ENCODE peak calls at places on chromosomes 6 and 20, in nine cellular contexts. E is psoas muscle; J is AG08396; K is lung; U is left cardiac atrium; C is GM13976; S is RCC 7860; F is mesendoderm; D is effector CD4-positive, alpha-beta T cell. M is an unnamed sample.

GRCh38 chr6:42929928-42930360 is 664 bp downstream of the CNPY3 start:
- DNase-seq in S (peak), J (peak), E (no peak), C (peak), D (peak), U (peak), F (no peak), K (peak), M (peak)

GRCh38 chr6:89492025-89492640 is 59.2 kb downstream of the ANKRD6 start:
- DNase-seq in C (no peak), J (no peak), D (no peak), S (no peak), U (no peak), E (no peak), K (no peak), F (no peak), M (no peak)

GRCh38 chr6:44024597-44025219 is 102.5 kb downstream of the MRPL14 start:
- DNase-seq in F (no peak), K (no peak), J (no peak), C (no peak), E (no peak), U (no peak), S (peak), D (no peak), M (no peak)

GRCh38 chr6:169171951-169172350 is 81.7 kb downstream of the THBS2 start:
- DNase-seq in K (peak), J (peak), E (no peak), C (no peak), S (no peak), D (no peak), F (no peak), U (no peak), M (no peak)

GRCh38 chr20:58571942-58572666 is 56.9 kb upstream of the APCDD1L start:
- DNase-seq in S (no peak), F (no peak), K (no peak), E (no peak), U (no peak), D (no peak), C (no peak), J (peak), M (no peak)

GRCh38 chr6:32177182-32177787 is 920 bp upstream of the RNF5 start:
- DNase-seq in S (peak), U (no peak), E (no peak), F (no peak), D (no peak), C (no peak), K (no peak), J (no peak), M (no peak)

GRCh38 chr20:63056236-63057132 is 49.7 kb upstream of the BHLHE23 start:
- DNase-seq in U (peak), S (no peak), D (peak), F (peak), E (peak), C (peak), J (peak), K (no peak), M (peak)

GRCh38 chr20:13492001-13492480 is 146.7 kb downstream of the TASP1 start:
- DNase-seq in F (peak), U (peak), S (no peak), K (peak), E (peak), D (no peak), J (peak), C (no peak), M (no peak)

GRCh38 chr6:9456241-9456658 is 958.6 kb downstream of the TFAP2A start:
- DNase-seq in S (no peak), C (no peak), U (no peak), E (no peak), J (no peak), K (no peak), F (peak), D (no peak), M (no peak)

GRCh38 chr20:23782366-23782983 is 31.7 kb upstream of the CST1 start:
- DNase-seq in E (no peak), U (no peak), J (peak), D (no peak), C (no peak), S (no peak), F (peak), K (no peak), M (no peak)

GRCh38 chr20:56779452-56780143 is 150.5 kb downstream of the TFAP2C start:
- DNase-seq in K (no peak), D (no peak), U (no peak), J (no peak), F (peak), C (no peak), S (no peak), E (no peak), M (no peak)

GRCh38 chr20:37273988-37274387 is 12.4 kb upstream of the GHRH start:
- DNase-seq in F (no peak), K (no peak), S (no peak), U (no peak), D (no peak), C (no peak), J (no peak), E (no peak), M (no peak)

GRCh38 chr20:3755814-3756480 is 11.6 kb downstream of the ADISSP start:
- DNase-seq in J (no peak), S (no peak), K (no peak), E (no peak), D (no peak), F (no peak), U (no peak), C (no peak), M (no peak)

GRCh38 chr20:56839791-56840190 is 210.7 kb downstream of the TFAP2C start:
- DNase-seq in J (no peak), C (no peak), E (no peak), U (no peak), K (no peak), D (no peak), F (no peak), S (no peak), M (no peak)

GRCh38 chr6:11766056-11766455 is 12.5 kb downstream of the ADTRP start:
- DNase-seq in U (no peak), K (no peak), E (no peak), C (no peak), J (no peak), D (no peak), S (peak), F (no peak), M (no peak)

GRCh38 chr6:148440877-148441453 is 98.3 kb downstream of the SASH1 start:
- DNase-seq in F (peak), C (no peak), D (no peak), J (peak), U (peak), S (peak), E (peak), K (peak), M (peak)

GRCh38 chr20:38172344-38172743 is 7.3 kb upstream of the TGM2 start:
- DNase-seq in C (no peak), J (no peak), F (no peak), D (no peak), E (no peak), U (no peak), K (no peak), S (peak), M (no peak)

GRCh38 chr20:16078172-16078898 is 494.9 kb downstream of the KIF16B start:
- DNase-seq in S (no peak), C (no peak), E (no peak), J (no peak), U (no peak), F (no peak), D (no peak), K (no peak), M (no peak)

GRCh38 chr6:138970856-138971425 is 17.1 kb downstream of the REPS1 start:
- DNase-seq in F (no peak), E (no peak), U (peak), J (peak), D (no peak), K (no peak), S (peak), C (no peak), M (no peak)

GRCh38 chr20:46670585-46671584 is 18.4 kb downstream of the TP53RK start:
- DNase-seq in C (no peak), U (no peak), D (no peak), J (no peak), K (no peak), F (no peak), E (no peak), S (no peak), M (no peak)

GRCh38 chr6:168274046-168274952 is 45.3 kb downstream of the DACT2 start:
- DNase-seq in C (no peak), K (peak), U (no peak), D (no peak), E (no peak), J (no peak), S (peak), F (peak), M (peak)

GRCh38 chr20:51695574-51696303 is 72.5 kb downstream of the ATP9A start:
- DNase-seq in E (no peak), D (no peak), U (no peak), C (no peak), S (peak), F (peak), J (peak), K (no peak), M (peak)

GRCh38 chr6:47200536-47201334 is 109.0 kb downstream of the TNFRSF21 start:
- DNase-seq in C (no peak), F (no peak), S (peak), K (no peak), E (no peak), J (no peak), D (no peak), U (no peak), M (no peak)

GRCh38 chr20:19122395-19122794 is 90.0 kb upstream of the SLC24A3 start:
- DNase-seq in C (no peak), K (no peak), D (no peak), S (no peak), U (no peak), F (no peak), E (no peak), J (no peak), M (no peak)

GRCh38 chr6:10441004-10441654 is 26.3 kb upstream of the TFAP2A start:
- DNase-seq in E (no peak), D (no peak), J (peak), K (peak), S (peak), C (no peak), U (no peak), F (peak), M (no peak)

GRCh38 chr6:149216459-149216858 is 101.1 kb upstream of the TAB2 start:
- DNase-seq in S (no peak), C (no peak), U (no peak), K (no peak), F (peak), J (no peak), D (no peak), E (no peak), M (no peak)

GRCh38 chr20:53869466-53870258 is 200.7 kb downstream of the BCAS1 start:
- DNase-seq in F (peak), K (peak), J (peak), D (peak), C (peak), U (peak), S (peak), E (peak), M (peak)

GRCh38 chr6:107114213-107114871 is 973 bp downstream of the BEND3 start:
- DNase-seq in J (peak), E (peak), C (peak), U (peak), S (peak), D (peak), F (peak), K (peak), M (peak)

GRCh38 chr6:27514906-27515495 is 42.1 kb upstream of the ZNF184 start:
- DNase-seq in J (no peak), D (no peak), F (no peak), C (no peak), E (no peak), U (no peak), K (no peak), S (no peak), M (no peak)

GRCh38 chr6:106825156-106825555 is 149.4 kb downstream of the CD24 start:
- DNase-seq in J (no peak), E (no peak), D (no peak), K (no peak), U (no peak), S (peak), C (no peak), F (peak), M (no peak)

GRCh38 chr20:20184149-20184548 is 131.8 kb downstream of the CFAP61 start:
- DNase-seq in J (no peak), C (no peak), S (no peak), F (no peak), E (no peak), D (no peak), U (no peak), K (no peak), M (no peak)

GRCh38 chr6:101178748-101179147 is 214.8 kb upstream of the GRIK2 start:
- DNase-seq in K (no peak), S (no peak), J (no peak), C (no peak), F (no peak), D (no peak), E (no peak), U (no peak), M (no peak)

GRCh38 chr20:5222919-5223634 is 93.7 kb downstream of the PROKR2 start:
- DNase-seq in S (peak), C (peak), U (peak), F (peak), J (peak), D (peak), E (peak), K (peak), M (peak)

GRCh38 chr6:161618816-161619454 is 345.1 kb upstream of the AGPAT4 start:
- DNase-seq in E (peak), K (no peak), F (peak), U (peak), J (peak), C (no peak), S (peak), D (no peak), M (no peak)

GRCh38 chr20:50515471-50516106 is 5.4 kb downstream of the PTPN1 start:
- DNase-seq in C (no peak), D (no peak), U (no peak), J (no peak), K (no peak), F (no peak), E (no peak), S (no peak), M (no peak)

GRCh38 chr6:167116109-167116837 is 6.6 kb upstream of the CCR6 start:
- DNase-seq in F (no peak), E (no peak), D (no peak), C (no peak), J (no peak), U (no peak), S (no peak), K (no peak), M (no peak)

GRCh38 chr6:31907158-31907813 is 5.4 kb upstream of the ZBTB12 start:
- DNase-seq in F (no peak), U (no peak), K (no peak), S (peak), D (no peak), E (no peak), C (no peak), J (peak), M (no peak)

M was measured in stomach.